ENCODE peak calls at places on chromosome 10, in nine cellular contexts. W is cardiac muscle cell; Q is uterus; D is NCI-H187; U is K562; O is activated effector memory CD4-positive, alpha-beta T cell treated with Interleukin-2 at 50 U/mL for 16 hours; R is colonic mucosa; P is NCI-H446; M is foreskin keratinocyte. H is an unnamed sample.

GRCh38 chr10:19826712-19827111 is 10.5 kb downstream of the PLXDC2 start:
- DNase-seq in W (peak; percentile 91), Q (no peak), D (no peak), U (no peak), O (no peak), R (no peak), P (no peak), M (no peak), H (no peak)

GRCh38 chr10:84907461-84908010 is 579.1 kb downstream of the CCSER2 start:
- DNase-seq in W (no peak), Q (no peak), D (no peak), U (no peak), O (no peak), R (no peak), P (no peak), M (no peak), H (no peak)

GRCh38 chr10:51215956-51216834 is 141.9 kb downstream of the PRKG1 start:
- DNase-seq in W (no peak), Q (no peak), D (no peak), U (no peak), O (no peak), R (no peak), P (no peak), M (no peak), H (no peak)

GRCh38 chr10:28996947-28997551 is 291.8 kb upstream of the LYZL1 start:
- DNase-seq in W (no peak), Q (no peak), D (no peak), U (no peak), O (no peak), R (no peak), P (no peak), M (no peak), H (no peak)

GRCh38 chr10:71156436-71156835 is 55.9 kb upstream of the UNC5B start:
- DNase-seq in W (peak; percentile 11), Q (no peak), D (no peak), U (no peak), O (no peak), R (no peak), P (no peak), M (no peak), H (no peak)

GRCh38 chr10:5530846-5531557 is 6.2 kb downstream of the CALML3 start:
- DNase-seq in W (no peak), Q (no peak), D (no peak), U (no peak), O (no peak), R (no peak), P (no peak), M (no peak), H (no peak)

GRCh38 chr10:19096674-19097073 is 48.1 kb downstream of the MALRD1 start:
- DNase-seq in W (no peak), Q (no peak), D (no peak), U (no peak), O (no peak), R (no peak), P (no peak), M (no peak), H (no peak)

GRCh38 chr10:110091830-110092229 is 84.0 kb downstream of the ADD3 start:
- DNase-seq in W (no peak), Q (no peak), D (no peak), U (no peak), O (no peak), R (no peak), P (no peak), M (no peak), H (no peak)

GRCh38 chr10:93973748-93974445 is 19.8 kb upstream of the PLCE1 start:
- DNase-seq in W (no peak), Q (no peak), D (no peak), U (no peak), O (no peak), R (no peak), P (no peak), M (no peak), H (no peak)

GRCh38 chr10:123132576-123133477 is 2.9 kb upstream of the HMX3 start:
- DNase-seq in W (peak; percentile 87), Q (peak; percentile 74), D (no peak), U (peak; percentile 66), O (peak; percentile 70), R (peak; percentile 88), P (no peak), M (peak; percentile 50), H (peak; percentile 83)

GRCh38 chr10:132656283-132657126 is 118.9 kb downstream of the INPP5A start:
- DNase-seq in W (no peak), Q (no peak), D (no peak), U (no peak), O (no peak), R (no peak), P (no peak), M (no peak), H (no peak)

GRCh38 chr10:6052247-6053221 is 9.6 kb downstream of the IL2RA start:
- DNase-seq in W (no peak), Q (no peak), D (no peak), U (no peak), O (peak; percentile 73), R (peak; percentile 20), P (no peak), M (no peak), H (no peak)

GRCh38 chr10:123640016-123640535 is 26.1 kb upstream of the GPR26 start:
- DNase-seq in W (no peak), Q (no peak), D (no peak), U (no peak), O (no peak), R (no peak), P (no peak), M (no peak), H (no peak)

GRCh38 chr10:35378547-35379210 is 42.4 kb downstream of the CCNY start:
- DNase-seq in W (peak; percentile 51), Q (no peak), D (no peak), U (peak; percentile 37), O (no peak), R (no peak), P (no peak), M (no peak), H (no peak)

GRCh38 chr10:123945506-123945905 is 53.9 kb upstream of the CPXM2 start:
- DNase-seq in W (peak; percentile 23), Q (no peak), D (no peak), U (no peak), O (no peak), R (no peak), P (no peak), M (peak; percentile 32), H (peak; percentile 3)

GRCh38 chr10:133267829-133268228 is 8.8 kb downstream of the ADAM8 start:
- DNase-seq in W (no peak), Q (no peak), D (no peak), U (peak; percentile 30), O (no peak), R (no peak), P (no peak), M (no peak), H (no peak)

GRCh38 chr10:72460271-72460670 is 105.6 kb upstream of the DNAJB12 start:
- DNase-seq in W (no peak), Q (no peak), D (no peak), U (no peak), O (no peak), R (no peak), P (no peak), M (no peak), H (no peak)

GRCh38 chr10:70379581-70380176 is 2.7 kb downstream of the LRRC20 start:
- DNase-seq in W (no peak), Q (no peak), D (peak; percentile 10), U (peak; percentile 82), O (no peak), R (no peak), P (no peak), M (no peak), H (no peak)

GRCh38 chr10:19918800-19919199 is 102.6 kb downstream of the PLXDC2 start:
- DNase-seq in W (peak; percentile 73), Q (no peak), D (no peak), U (no peak), O (no peak), R (no peak), P (no peak), M (peak; percentile 82), H (no peak)

H was measured in midbrain.